ENCODE peak calls at places on chromosome 2, in eight cellular contexts. D is NCI-H446 treated with DMSO at 0.1 percent for 48 hours; R is heart left ventricle; N is stimulated activated CD4-positive, alpha-beta T cell treated with anti-CD3 and anti-CD28 coated beads, Interleukin-12 subunit alpha, Interleukin-12 subunit beta, amount 100 ng/mL, for 4 hours; Z is activated naive CD4-positive, alpha-beta T cell; F is renal cortical epithelial cell; T is stromal cell of bone marrow; O is cardiac muscle cell. G is an unnamed sample.

GRCh38 chr2:226963528-226963927 is 127.7 kb downstream of the RHBDD1 start:
- DNase-seq in D (no peak), R (no peak), N (no peak), Z (no peak), F (peak; percentile 97), T (no peak), O (peak; percentile 54), G (peak; percentile 93)

GRCh38 chr2:152155209-152155608 is 20.4 kb downstream of the STAM2 start:
- DNase-seq in D (no peak), R (no peak), N (no peak), Z (no peak), F (no peak), T (no peak), O (no peak), G (no peak)

GRCh38 chr2:45394842-45395241 is 216.2 kb downstream of the SRBD1 start:
- DNase-seq in D (no peak), R (no peak), N (no peak), Z (no peak), F (no peak), T (no peak), O (no peak), G (no peak)

GRCh38 chr2:208982831-208983230 is 441.0 kb upstream of the MAP2 start:
- DNase-seq in D (no peak), R (no peak), N (no peak), Z (no peak), F (no peak), T (no peak), O (no peak), G (no peak)

GRCh38 chr2:225207471-225207870 is 165.2 kb upstream of the DOCK10 start:
- DNase-seq in D (no peak), R (no peak), N (no peak), Z (no peak), F (no peak), T (no peak), O (no peak), G (no peak)

GRCh38 chr2:169712791-169713227 is 18.5 kb downstream of the PHOSPHO2 start:
- DNase-seq in D (no peak), R (no peak), N (no peak), Z (no peak), F (no peak), T (no peak), O (no peak), G (no peak)

GRCh38 chr2:225670111-225670974 is 270.8 kb downstream of the NYAP2 start:
- DNase-seq in D (no peak), R (no peak), N (no peak), Z (no peak), F (peak; percentile 60), T (peak; percentile 31), O (peak; percentile 78), G (no peak)

GRCh38 chr2:223837290-223838061 is at the start of gene AP1S3:
- DNase-seq in D (peak; percentile 19), R (peak; percentile 59), N (peak; percentile 74), Z (peak; percentile 53), F (peak; percentile 53), T (no peak), O (peak; percentile 51), G (no peak)

GRCh38 chr2:176391020-176391419 is 121.8 kb downstream of the MTX2 start:
- DNase-seq in D (no peak), R (no peak), N (no peak), Z (no peak), F (no peak), T (no peak), O (no peak), G (no peak)

GRCh38 chr2:99480390-99480789 is 9.4 kb downstream of the REV1 start:
- DNase-seq in D (no peak), R (no peak), N (no peak), Z (no peak), F (peak; percentile 92), T (no peak), O (no peak), G (no peak)

GRCh38 chr2:101063753-101064502 is 61.8 kb downstream of the RPL31 start:
- DNase-seq in D (no peak), R (no peak), N (no peak), Z (no peak), F (peak; percentile 79), T (peak; percentile 40), O (peak; percentile 66), G (peak; percentile 41)

GRCh38 chr2:143954208-143954607 is 565.7 kb downstream of the ZEB2 start:
- DNase-seq in D (peak; percentile 25), R (no peak), N (no peak), Z (no peak), F (no peak), T (no peak), O (peak; percentile 35), G (no peak)

GRCh38 chr2:72031346-72032115 is 116.1 kb downstream of the CYP26B1 start:
- DNase-seq in D (no peak), R (no peak), N (no peak), Z (no peak), F (no peak), T (no peak), O (no peak), G (no peak)

GRCh38 chr2:26899500-26900164 is 51.7 kb downstream of the DPYSL5 start:
- DNase-seq in D (no peak), R (no peak), N (no peak), Z (no peak), F (no peak), T (no peak), O (no peak), G (no peak)

GRCh38 chr2:172038604-172039003 is 38.9 kb downstream of the METAP1D start:
- DNase-seq in D (no peak), R (no peak), N (no peak), Z (no peak), F (peak; percentile 81), T (peak; percentile 89), O (no peak), G (peak; percentile 10)

GRCh38 chr2:65351234-65351947 is 81.0 kb downstream of the SPRED2 start:
- DNase-seq in D (no peak), R (peak; percentile 37), N (no peak), Z (no peak), F (no peak), T (no peak), O (peak; percentile 66), G (no peak)

GRCh38 chr2:240132651-240132980 is 3.5 kb downstream of the COPS9 start:
- DNase-seq in D (no peak), R (no peak), N (no peak), Z (no peak), F (no peak), T (no peak), O (no peak), G (no peak)

GRCh38 chr2:235966932-235967331 is 201.3 kb downstream of the GBX2 start:
- DNase-seq in D (no peak), R (no peak), N (no peak), Z (no peak), F (no peak), T (no peak), O (no peak), G (no peak)

GRCh38 chr2:199928626-199929025 is 17.5 kb downstream of the C2orf69 start:
- DNase-seq in D (no peak), R (no peak), N (no peak), Z (no peak), F (no peak), T (no peak), O (no peak), G (no peak)

GRCh38 chr2:240784629-240785423 is 35.2 kb downstream of the KIF1A start:
- DNase-seq in D (no peak), R (peak; percentile 20), N (no peak), Z (no peak), F (no peak), T (no peak), O (no peak), G (no peak)

GRCh38 chr2:200253631-200254030 is 52.9 kb upstream of the SPATS2L start:
- DNase-seq in D (no peak), R (no peak), N (no peak), Z (no peak), F (peak; percentile 9), T (peak; percentile 16), O (peak; percentile 43), G (no peak)

GRCh38 chr2:172011814-172012580 is 12.2 kb downstream of the METAP1D start:
- DNase-seq in D (no peak), R (no peak), N (no peak), Z (no peak), F (no peak), T (no peak), O (no peak), G (no peak)

GRCh38 chr2:223970343-223971128 is 13.3 kb downstream of the MRPL44 start:
- DNase-seq in D (peak; percentile 1), R (no peak), N (peak; percentile 43), Z (no peak), F (peak; percentile 65), T (peak; percentile 47), O (peak; percentile 77), G (no peak)

GRCh38 chr2:54038835-54039234 is 68.0 kb upstream of the PSME4 start:
- DNase-seq in D (no peak), R (no peak), N (no peak), Z (no peak), F (peak; percentile 43), T (no peak), O (no peak), G (peak; percentile 9)

GRCh38 chr2:81894451-81894990 is 1590.0 kb upstream of the LRRTM1 start:
- DNase-seq in D (no peak), R (no peak), N (no peak), Z (no peak), F (peak; percentile 70), T (no peak), O (peak; percentile 15), G (no peak)

GRCh38 chr2:39730685-39731302 is 48.3 kb downstream of the THUMPD2 start:
- DNase-seq in D (no peak), R (no peak), N (no peak), Z (no peak), F (peak; percentile 52), T (no peak), O (peak; percentile 49), G (no peak)

GRCh38 chr2:200259577-200259957 is 46.9 kb upstream of the SPATS2L start:
- DNase-seq in D (no peak), R (no peak), N (no peak), Z (no peak), F (peak; percentile 33), T (no peak), O (no peak), G (no peak)

GRCh38 chr2:10265328-10266132 is 37.2 kb upstream of the HPCAL1 start:
- DNase-seq in D (no peak), R (no peak), N (no peak), Z (no peak), F (no peak), T (no peak), O (no peak), G (no peak)

GRCh38 chr2:140734992-140735391 is 1395.8 kb downstream of the LRP1B start:
- DNase-seq in D (no peak), R (no peak), N (no peak), Z (no peak), F (no peak), T (no peak), O (no peak), G (no peak)

GRCh38 chr2:85523906-85524566 is 14.9 kb upstream of the MAT2A start:
- DNase-seq in D (no peak), R (peak; percentile 58), N (no peak), Z (no peak), F (no peak), T (peak; percentile 29), O (peak; percentile 34), G (no peak)

GRCh38 chr2:147872967-147873366 is 28.1 kb downstream of the ACVR2A start:
- DNase-seq in D (no peak), R (no peak), N (no peak), Z (no peak), F (no peak), T (no peak), O (no peak), G (no peak)